ENCODE peak calls at places on chromosome 14, in eight cellular contexts. W is sigmoid colon, E is HepG2, Z is tibial nerve, J is ovary, P is A549, R is transverse colon, V is stomach. X is an unnamed sample. For H3K4me1, the result is how much of the 10 kb centered on the place peaks cover.

GRCh38 chr14:55092326-55092725 is 36.7 kb upstream of the LGALS3 start:
- DNase-seq in W (no peak), E (no peak), Z (no peak), J (no peak), P (no peak), R (no peak), V (no peak), X (no peak)

GRCh38 chr14:24310387-24310665 is 386 bp downstream of the LTB4R2 start:
- DNase-seq in W (no peak), E (no peak), Z (no peak), J (no peak), P (no peak), R (peak), V (no peak), X (no peak)

GRCh38 chr14:64948612-64949210 is 6.2 kb upstream of the GPX2 start:
- DNase-seq in W (no peak), E (peak), Z (no peak), J (no peak), P (no peak), R (no peak), V (no peak), X (no peak)

GRCh38 chr14:51129130-51129529 is 34.2 kb upstream of the TRIM9 start:
- DNase-seq in W (no peak), E (peak), Z (no peak), J (no peak), P (no peak), R (no peak), V (no peak), X (no peak)

GRCh38 chr14:22429546-22429945 is 159.5 kb downstream of the DAD1 start:
- DNase-seq in W (no peak), E (no peak), Z (no peak), J (no peak), P (no peak), R (no peak), V (no peak), X (no peak)

GRCh38 chr14:101124860-101125259 is 221.3 kb upstream of the RTL1 start:
- DNase-seq in W (peak), E (no peak), Z (peak), J (no peak), P (no peak), R (no peak), V (peak), X (no peak)

GRCh38 chr14:100375273-100375962 is 52.3 kb downstream of the SLC25A47 start:
- DNase-seq in W (peak), E (peak), Z (peak), J (no peak), P (no peak), R (peak), V (peak), X (peak)

GRCh38 chr14:102922490-102923200 is at the start of gene AMN:
- DNase-seq in W (no peak), E (peak), Z (no peak), J (no peak), P (peak), R (peak), V (no peak), X (no peak)

GRCh38 chr14:98548071-98548686 is 723.8 kb downstream of the BCL11B start:
- DNase-seq in W (no peak), E (no peak), Z (no peak), J (no peak), P (no peak), R (no peak), V (no peak), X (no peak)

GRCh38 chr14:67806228-67806627 is 10.2 kb downstream of the ZFYVE26 start:
- DNase-seq in W (no peak), E (no peak), Z (no peak), J (no peak), P (no peak), R (no peak), V (no peak), X (no peak)

GRCh38 chr14:63543826-63544320 is 696 bp upstream of the PPP2R5E start:
- DNase-seq in W (no peak), E (no peak), Z (no peak), J (no peak), P (no peak), R (no peak), V (no peak), X (no peak)

GRCh38 chr14:104876251-104876699 is 11.2 kb downstream of the CEP170B start:
- DNase-seq in W (no peak), E (no peak), Z (no peak), J (no peak), P (peak), R (no peak), V (no peak), X (no peak)

GRCh38 chr14:76937181-76938091 is 91.1 kb downstream of the IRF2BPL start:
- DNase-seq in W (no peak), E (no peak), Z (no peak), J (peak), P (no peak), R (peak), V (peak), X (no peak)

GRCh38 chr14:100669468-100669867 is 57.2 kb upstream of the DLK1 start:
- DNase-seq in W (no peak), E (no peak), Z (no peak), J (no peak), P (no peak), R (no peak), V (no peak), X (peak)

GRCh38 chr14:84254205-84254788 is 1275.6 kb upstream of the FLRT2 start:
- DNase-seq in W (no peak), E (no peak), Z (no peak), J (no peak), P (no peak), R (no peak), V (no peak), X (no peak)

GRCh38 chr14:80584638-80585505 is 356.7 kb downstream of the CEP128 start:
- DNase-seq in W (no peak), E (peak), Z (no peak), J (no peak), P (peak), R (no peak), V (no peak), X (no peak)

GRCh38 chr14:49692895-49693737 is at the start of gene KLHDC1:
- DNase-seq in W (peak), E (peak), Z (peak), J (peak), P (peak), R (peak), V (peak), X (peak)

DNA sequence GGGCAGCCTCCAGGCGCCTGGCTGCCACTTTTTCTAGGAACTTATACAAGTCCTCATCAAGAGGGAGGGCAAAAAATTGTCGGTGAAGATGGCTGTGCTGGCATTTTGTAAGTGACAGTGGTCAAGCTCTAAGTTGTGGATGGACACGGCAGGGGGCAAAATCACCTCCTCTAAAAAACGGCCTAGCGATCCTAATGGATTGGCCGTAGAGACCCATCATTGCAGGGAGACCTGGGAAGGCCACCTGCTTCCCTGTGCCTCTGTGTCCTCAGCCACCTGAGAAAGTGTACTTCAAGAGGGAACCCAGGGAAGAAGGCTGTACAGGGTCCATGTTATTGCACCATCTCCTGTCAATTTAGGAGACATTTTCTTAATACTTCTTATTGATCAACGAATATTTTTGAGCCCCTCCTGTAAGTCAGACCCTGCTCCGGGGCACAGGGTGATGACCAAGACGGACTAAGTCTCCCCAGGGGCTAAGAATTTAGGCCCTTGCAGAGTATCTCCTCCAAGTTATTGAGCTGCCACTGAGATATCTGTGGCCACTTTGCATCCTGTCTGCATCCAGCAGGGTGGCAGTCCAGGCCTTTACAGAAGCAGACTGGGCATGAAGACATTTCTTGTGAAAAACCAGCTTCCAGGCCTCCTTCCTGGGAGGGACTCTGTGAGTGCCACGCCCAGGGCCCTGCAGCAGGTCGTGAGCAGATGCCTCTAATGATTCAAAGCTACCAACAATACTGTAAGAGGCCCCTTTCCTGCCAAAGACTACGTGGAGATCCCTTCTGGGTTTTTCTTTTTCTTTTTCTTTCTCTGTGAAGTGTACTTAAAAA is 40.5 kb downstream of the PSMA6 start:
- DNase-seq in W (no peak), E (no peak), Z (no peak), J (no peak), P (no peak), R (peak), V (peak), X (no peak)
- H3K4me1 ChIP-seq in W (under half), E (half or more), Z (half or more), J (under half), P (half or more), R (under half), V (half or more), X (half or more)

DNA sequence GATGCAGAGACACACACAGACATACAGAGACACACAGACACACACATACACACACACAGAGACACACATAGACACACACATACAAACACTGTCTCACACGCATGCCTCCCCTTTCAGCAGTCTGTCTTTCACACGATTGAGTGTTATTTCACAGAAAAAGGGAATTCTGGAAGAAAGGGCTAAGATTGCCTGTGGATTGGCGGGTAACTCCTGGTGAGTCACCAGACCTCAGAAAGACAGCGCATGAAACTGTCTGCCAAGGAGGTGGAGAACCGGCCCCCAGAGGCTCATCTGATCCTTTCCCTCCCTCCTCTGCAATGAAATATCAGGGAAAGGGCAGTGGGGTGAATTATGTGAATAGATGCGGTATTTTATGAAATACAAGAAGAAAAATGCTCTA is 127.2 kb upstream of the GSC start:
- DNase-seq in W (peak), E (no peak), Z (no peak), J (no peak), P (no peak), R (no peak), V (no peak), X (no peak)
- TF ChIP-seq EP300 in W (no peak), E (no peak), Z (peak), J (no peak), P (no peak), R (no peak), V (no peak), X (no peak)

GRCh38 chr14:91117960-91118359 is 4.1 kb downstream of the DGLUCY start:
- DNase-seq in W (no peak), E (no peak), Z (no peak), J (no peak), P (no peak), R (no peak), V (no peak), X (no peak)
- H3K27ac ChIP-seq in W (no peak), E (no peak), Z (no peak), J (no peak), P (no peak), R (no peak), V (peak), X (peak)

GRCh38 chr14:95527392-95528002 is 7.4 kb upstream of the GLRX5 start:
- DNase-seq in W (peak), E (peak), Z (peak), J (peak), P (no peak), R (peak), V (peak), X (no peak)
- H3K4me1 ChIP-seq in W (under half), E (half or more), Z (under half), J (under half), P (half or more), R (under half), V (half or more), X (under half)

DNA sequence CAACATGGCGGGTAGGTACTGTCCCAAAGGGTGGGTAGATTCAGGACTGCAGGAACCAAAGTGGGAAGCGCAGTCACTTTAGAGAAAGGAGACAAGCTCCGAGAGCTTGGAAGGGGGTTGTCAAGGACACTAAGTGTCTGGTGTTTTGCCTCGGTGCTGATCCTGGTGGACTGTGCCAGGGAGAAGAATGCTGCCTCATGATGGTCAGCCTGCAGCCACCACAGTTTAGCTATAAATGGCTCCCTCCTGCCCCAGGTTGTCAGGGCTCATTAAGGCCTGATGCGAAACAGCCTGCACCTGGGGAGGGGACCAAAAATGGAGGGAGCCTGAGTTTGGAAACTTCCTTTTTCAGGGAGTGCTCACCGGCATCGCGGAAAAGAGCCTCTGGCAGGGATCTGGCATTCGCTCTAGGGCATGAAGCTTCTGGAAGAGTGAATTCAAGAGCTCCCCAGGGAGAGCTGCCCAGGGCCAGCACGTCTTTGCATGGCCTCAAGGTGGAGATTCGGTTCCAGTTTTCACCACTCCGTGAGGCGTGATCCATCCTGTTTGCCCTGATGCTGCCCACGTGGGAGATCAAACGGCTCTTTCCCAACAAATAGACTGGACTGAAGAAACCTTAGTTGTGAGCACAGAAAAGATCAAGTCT is 164.0 kb downstream of the FOXN3 start:
- DNase-seq in W (no peak), E (no peak), Z (no peak), J (no peak), P (no peak), R (no peak), V (no peak), X (no peak)
- TF ChIP-seq EP300 in W (no peak), E (no peak), Z (no peak), J (no peak), P (no peak), R (no peak), V (no peak), X (no peak)